ENCODE peak calls at places on chromosomes 3 and 15, in four cellular contexts. W is mucosa of descending colon; N is AG04450; Z is activated CD4-positive, CD25-positive, alpha-beta regulatory T cell. O is an unnamed sample.

GRCh38 chr15:78995921-78996780 is 51.3 kb upstream of the CTSH start:
- DNase-seq in W (no peak), N (no peak), Z (no peak), O (no peak)

GRCh38 chr15:68463444-68463843 is 31.5 kb upstream of the ITGA11 start:
- DNase-seq in W (no peak), N (no peak), Z (no peak), O (no peak)

GRCh38 chr3:11655188-11655928 is 11.6 kb upstream of the VGLL4 start:
- DNase-seq in W (no peak), N (no peak), Z (no peak), O (no peak)

GRCh38 chr15:74302821-74303359 is 64.6 kb downstream of the CYP11A1 start:
- DNase-seq in W (peak), N (no peak), Z (peak), O (no peak)

GRCh38 chr3:60886518-60886917 is 364.7 kb downstream of the FHIT start:
- DNase-seq in W (no peak), N (no peak), Z (no peak), O (no peak)

GRCh38 chr3:41362638-41363559 is 163.6 kb downstream of the CTNNB1 start:
- DNase-seq in W (no peak), N (no peak), Z (no peak), O (no peak)

GRCh38 chr3:185823280-185824044 is 1.4 kb downstream of the IGF2BP2 start:
- DNase-seq in W (peak), N (no peak), Z (no peak), O (peak)

GRCh38 chr3:67312205-67312604 is 314.1 kb downstream of the KBTBD8 start:
- DNase-seq in W (no peak), N (no peak), Z (no peak), O (no peak)

GRCh38 chr3:43818229-43818628 is 127.5 kb downstream of the ABHD5 start:
- DNase-seq in W (no peak), N (no peak), Z (no peak), O (no peak)

GRCh38 chr3:139520028-139520737 is 19.4 kb downstream of the RBP1 start:
- DNase-seq in W (peak), N (no peak), Z (no peak), O (no peak)

GRCh38 chr3:31725976-31726375 is 193.3 kb downstream of the STT3B start:
- DNase-seq in W (no peak), N (no peak), Z (no peak), O (no peak)

GRCh38 chr3:107236661-107237375 is 140.4 kb upstream of the CCDC54 start:
- DNase-seq in W (no peak), N (no peak), Z (no peak), O (no peak)

GRCh38 chr15:28992996-28993719 is 107.4 kb downstream of the APBA2 start:
- DNase-seq in W (no peak), N (no peak), Z (no peak), O (no peak)

GRCh38 chr3:31288641-31289100 is 244.1 kb upstream of the STT3B start:
- DNase-seq in W (peak), N (peak), Z (no peak), O (peak)

GRCh38 chr3:140529096-140529495 is 148.8 kb upstream of the TRIM42 start:
- DNase-seq in W (no peak), N (no peak), Z (no peak), O (peak)

GRCh38 chr3:153752405-153753027 is 368.7 kb upstream of the ARHGEF26 start:
- DNase-seq in W (no peak), N (no peak), Z (no peak), O (no peak)

GRCh38 chr3:184632551-184632950 is 71.0 kb downstream of the EPHB3 start:
- DNase-seq in W (peak), N (no peak), Z (no peak), O (no peak)

GRCh38 chr3:55488398-55489055 is 1.4 kb upstream of the WNT5A start:
- DNase-seq in W (peak), N (peak), Z (no peak), O (peak)

GRCh38 chr15:70875001-70875782 is 17.0 kb downstream of the THAP10 start:
- DNase-seq in W (no peak), N (no peak), Z (no peak), O (peak)

GRCh38 chr3:43288366-43288765 is 2.0 kb downstream of the SNRK start:
- DNase-seq in W (no peak), N (no peak), Z (no peak), O (peak)

GRCh38 chr3:43748179-43748578 is 57.4 kb downstream of the ABHD5 start:
- DNase-seq in W (no peak), N (no peak), Z (no peak), O (peak)

GRCh38 chr3:399647-400046 is 203.1 kb downstream of the CHL1 start:
- DNase-seq in W (no peak), N (no peak), Z (no peak), O (no peak)

GRCh38 chr3:143170676-143171075 is 51.1 kb downstream of the CHST2 start:
- DNase-seq in W (no peak), N (no peak), Z (no peak), O (peak)